ENCODE peak calls at places on chromosomes 16 and 17, in ten cellular contexts. O is neural progenitor cell; B is upper lobe of right lung; W is spleen; D is CD4-positive, alpha-beta memory T cell; I is WERI-Rb-1; M is uterus; U is testis; A is GM23338; E is stomach. S is an unnamed sample. For H3K36me3 and H3K27me3, the result is how much of the 10 kb centered on the place peaks cover.

GRCh38 chr17:1203111-1203966 is 23.6 kb upstream of the ABR start:
- DNase-seq in D (peak), O (peak), U (peak), E (peak), B (peak), A (peak), I (peak), W (peak), M (peak), S (peak)

GRCh38 chr16:51950118-51950517 is 596.8 kb downstream of the TOX3 start:
- DNase-seq in A (no peak), B (no peak), I (no peak), U (no peak), M (no peak), E (no peak), W (no peak), D (no peak), O (no peak), S (no peak)

GRCh38 chr17:77285594-77286390 is 145.0 kb downstream of the SEC14L1 start:
- DNase-seq in W (peak), I (peak), A (no peak), M (no peak), E (peak), U (no peak), B (peak), O (no peak), D (no peak), S (no peak)

GRCh38 chr16:17397499-17397891 is 73.3 kb downstream of the XYLT1 start:
- DNase-seq in A (no peak), B (no peak), M (no peak), D (peak), E (peak), W (no peak), I (no peak), U (no peak), O (no peak), S (no peak)

GRCh38 chr17:9475259-9475658 is 100.4 kb downstream of the STX8 start:
- DNase-seq in O (no peak), M (no peak), B (no peak), E (no peak), W (no peak), I (no peak), U (no peak), A (no peak), D (no peak), S (no peak)

GRCh38 chr17:64073771-64074703 is 53.6 kb upstream of the ICAM2 start:
- DNase-seq in U (no peak), B (no peak), M (no peak), I (no peak), D (no peak), O (no peak), A (no peak), E (no peak), W (no peak), S (peak)

GRCh38 chr17:16407911-16408588 is 7.3 kb upstream of the TRPV2 start:
- DNase-seq in D (no peak), M (peak), W (peak), I (peak), A (peak), O (peak), B (no peak), U (peak), E (peak), S (peak)

GRCh38 chr17:4498461-4499397 is at the start of gene SPNS2:
- DNase-seq in E (peak), W (peak), B (peak), O (peak), I (peak), M (peak), A (peak), U (peak), D (peak), S (peak)

GRCh38 chr16:50616883-50617629 is 64.1 kb downstream of the SNX20 start:
- DNase-seq in D (no peak), A (peak), B (no peak), O (no peak), M (no peak), E (peak), U (no peak), I (no peak), W (no peak), S (peak)

GRCh38 chr17:50272711-50273653 is 1.3 kb upstream of the TMEM92 start:
- DNase-seq in A (peak), B (peak), U (peak), W (peak), I (peak), D (peak), E (peak), M (peak), O (peak), S (peak)

GRCh38 chr17:59423137-59423703 is 91.8 kb downstream of the YPEL2 start:
- DNase-seq in M (peak), A (no peak), B (no peak), U (peak), I (no peak), E (no peak), W (no peak), D (no peak), O (no peak), S (peak)

GRCh38 chr17:48150602-48151001 is 43.0 kb downstream of the SNX11 start:
- DNase-seq in W (no peak), U (no peak), M (no peak), A (no peak), B (no peak), D (no peak), E (no peak), O (no peak), I (peak), S (no peak)

GRCh38 chr17:82775033-82775823 is 23.4 kb downstream of the TBCD start:
- DNase-seq in D (no peak), U (peak), M (peak), I (peak), B (peak), W (peak), A (peak), O (peak), E (peak), S (peak)

GRCh38 chr17:79339311-79339710 is 264.7 kb downstream of the ENGASE start:
- DNase-seq in W (no peak), B (no peak), D (no peak), M (no peak), U (no peak), O (no peak), A (no peak), E (no peak), I (no peak), S (no peak)

GRCh38 chr17:82370471-82371332 is 863 bp upstream of the UTS2R start:
- DNase-seq in I (no peak), E (no peak), A (no peak), B (no peak), W (no peak), O (no peak), D (no peak), M (no peak), U (no peak), S (no peak)

GRCh38 chr17:1713878-1714487 is 3.8 kb upstream of the TLCD2 start:
- DNase-seq in E (peak), O (peak), B (peak), M (peak), U (no peak), A (peak), I (peak), D (no peak), W (no peak), S (peak)

GRCh38 chr16:1762879-1763520 is 8.3 kb downstream of the NME3 start:
- DNase-seq in D (no peak), E (peak), W (no peak), U (no peak), I (no peak), O (peak), A (no peak), M (no peak), B (no peak), S (peak)

GRCh38 chr17:30905742-30906100 is 317 bp downstream of the TEFM start:
- DNase-seq in A (peak), B (no peak), U (no peak), D (peak), E (no peak), I (no peak), W (no peak), O (no peak), M (no peak), S (no peak)

GRCh38 chr16:89013111-89013510 is 36.1 kb upstream of the CBFA2T3 start:
- DNase-seq in I (no peak), M (no peak), D (no peak), O (no peak), A (no peak), E (no peak), U (no peak), B (peak), W (no peak), S (peak)
- H3K4me3 ChIP-seq in I (no peak), M (no peak), D (no peak), O (no peak), A (no peak), E (no peak), U (no peak), B (no peak), W (no peak), S (no peak)

GRCh38 chr16:87761020-87761506 is 4.7 kb downstream of the KLHDC4 start:
- DNase-seq in M (no peak), D (no peak), I (no peak), A (no peak), B (no peak), E (no peak), U (no peak), W (no peak), O (no peak), S (no peak)
- H3K36me3 ChIP-seq in M (under half), D (under half), I (under half), A (under half), B (half or more), E (under half), U (under half), W (half or more), O (under half), S (half or more)

GRCh38 chr17:40448213-40448638 is 5.0 kb downstream of the IGFBP4 start:
- DNase-seq in W (no peak), E (no peak), A (no peak), O (no peak), B (no peak), U (no peak), M (peak), I (no peak), D (no peak), S (no peak)
- H3K27me3 ChIP-seq in W (under half), E (under half), A (under half), O (under half), B (under half), U (under half), M (under half), I (under half), D (under half), S (under half)

GRCh38 chr17:58344791-58345157 is 7.2 kb downstream of the SUPT4H1 start:
- DNase-seq in W (peak), D (peak), E (no peak), I (no peak), A (no peak), U (no peak), M (no peak), B (peak), O (no peak), S (peak)
- H3K4me3 ChIP-seq in W (peak), D (peak), E (peak), I (no peak), A (no peak), U (no peak), M (no peak), B (no peak), O (no peak), S (no peak)

DNA sequence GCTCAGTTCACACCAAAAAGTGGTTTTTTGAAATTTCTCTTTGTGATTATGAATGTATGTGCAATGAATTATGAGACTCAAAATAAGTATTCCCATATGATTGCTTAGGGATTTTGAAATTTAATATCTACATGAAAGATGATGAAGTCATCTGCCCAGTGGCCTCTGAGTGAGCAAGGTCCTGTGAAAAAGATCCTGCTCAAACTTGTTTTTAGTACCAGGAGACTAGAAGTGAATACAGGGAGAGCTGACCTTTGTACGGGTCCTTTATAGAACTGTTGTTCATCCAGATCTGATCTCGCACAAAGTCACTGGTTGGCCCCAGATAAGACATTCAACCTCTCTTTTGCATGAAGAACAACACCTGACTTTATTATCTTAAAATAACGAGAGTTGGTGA is 151.9 kb upstream of the MAF start:
- DNase-seq in D (no peak), U (no peak), A (no peak), B (no peak), M (no peak), O (no peak), E (no peak), W (no peak), I (no peak), S (no peak)
- H3K36me3 ChIP-seq in D (under half), U (under half), A (under half), B (under half), M (under half), O (under half), E (under half), W (under half), I (under half), S (under half)

GRCh38 chr16:3038896-3039295 is 2.2 kb upstream of the BICDL2 start:
- DNase-seq in B (no peak), W (no peak), M (no peak), U (no peak), E (no peak), A (no peak), D (no peak), I (no peak), O (no peak), S (no peak)
- H3K27me3 ChIP-seq in B (half or more), W (half or more), M (under half), U (under half), E (half or more), A (under half), D (half or more), I (half or more), O (half or more), S (half or more)

DNA sequence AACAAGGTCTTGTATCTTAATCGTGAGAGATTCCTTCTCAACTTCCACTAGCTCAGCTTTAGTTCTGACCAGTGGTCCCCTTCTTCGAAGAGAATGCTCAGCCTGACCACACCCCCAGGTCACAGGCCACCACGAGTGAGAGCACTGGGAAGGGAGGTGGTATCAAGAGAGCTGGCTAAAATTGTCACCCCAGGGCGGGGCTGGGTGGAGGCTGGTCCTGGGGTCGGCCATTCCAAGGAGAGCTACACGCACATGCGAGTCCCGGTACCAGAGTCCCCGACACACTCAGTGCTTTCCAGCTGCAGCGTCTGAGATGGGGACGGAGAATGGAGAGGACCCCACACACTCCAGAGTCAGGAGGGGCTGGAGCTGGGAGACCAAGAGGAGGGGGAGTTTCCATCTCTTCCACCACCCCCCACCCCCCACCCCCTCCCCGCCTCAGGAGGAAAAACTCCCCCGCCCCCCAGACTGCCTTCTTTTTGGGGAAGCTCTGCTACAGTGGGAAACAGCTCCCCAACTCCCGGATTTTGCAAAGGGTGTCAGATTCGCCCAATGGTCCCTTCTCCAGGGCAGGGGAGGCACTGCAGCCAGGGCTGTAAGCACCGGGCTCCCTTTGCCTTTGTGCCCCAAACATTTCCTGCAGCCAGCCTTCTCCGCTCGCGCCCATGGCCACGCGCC is 1.6 kb downstream of the C1QL1 start:
- DNase-seq in D (no peak), M (no peak), U (no peak), E (no peak), A (peak), B (no peak), I (no peak), W (no peak), O (peak), S (peak)
- H3K4me3 ChIP-seq in D (no peak), M (no peak), U (no peak), E (peak), A (peak), B (no peak), I (no peak), W (no peak), O (peak), S (no peak)

GRCh38 chr16:66656547-66656946 is 40.0 kb downstream of the CMTM4 start:
- DNase-seq in E (no peak), M (no peak), O (no peak), B (no peak), D (no peak), U (no peak), A (no peak), W (no peak), I (no peak), S (no peak)
- H3K36me3 ChIP-seq in E (under half), M (under half), O (under half), B (under half), D (under half), U (under half), A (under half), W (under half), I (under half), S (under half)

DNA sequence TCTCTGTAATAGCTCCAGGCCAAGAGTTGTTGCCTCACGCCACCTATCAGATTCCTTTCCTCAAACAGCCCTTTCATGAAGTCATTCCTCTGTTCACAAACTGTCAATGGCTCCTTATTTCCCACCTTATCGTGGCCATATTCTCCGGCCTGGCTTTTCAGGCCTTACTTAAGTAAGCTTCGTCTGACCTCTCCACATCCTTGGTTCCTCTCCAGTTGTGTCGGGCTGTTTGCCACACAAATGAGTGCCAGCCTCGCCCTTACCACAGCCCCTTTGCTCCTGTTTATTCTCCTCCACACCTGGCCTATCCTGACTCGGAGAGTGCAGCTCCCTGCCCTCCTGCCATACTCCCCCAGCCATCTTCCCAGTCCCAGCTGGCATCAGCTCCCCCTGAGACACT is 2.0 kb downstream of the TP53I13 start:
- DNase-seq in W (peak), M (no peak), O (no peak), B (peak), D (no peak), A (no peak), I (no peak), U (peak), E (peak), S (peak)
- H3K27me3 ChIP-seq in W (under half), M (under half), O (under half), B (under half), D (under half), A (under half), I (under half), U (under half), E (under half), S (under half)

DNA sequence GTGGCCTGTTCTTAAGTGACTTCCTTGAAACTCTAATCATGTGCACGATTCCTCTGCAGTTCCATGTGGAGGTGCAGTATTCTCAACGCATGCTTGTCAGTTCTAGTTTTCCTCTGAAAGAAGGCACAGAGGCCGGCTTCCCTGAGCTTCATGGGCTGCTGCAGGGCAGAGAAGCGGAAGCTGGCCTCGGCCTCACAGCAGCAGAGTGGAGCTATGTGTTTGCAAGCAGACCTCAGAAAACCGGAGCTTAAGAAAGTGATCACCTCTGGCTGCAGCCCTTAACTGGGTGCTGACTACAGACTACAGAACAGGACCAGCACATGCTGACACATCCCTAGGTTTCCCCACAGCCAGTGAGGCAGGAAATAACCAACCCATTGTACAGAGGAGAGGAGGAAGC is 500.7 kb downstream of the GRIN2A start:
- DNase-seq in O (peak), B (no peak), U (no peak), E (no peak), M (no peak), A (peak), I (no peak), W (no peak), D (no peak), S (peak)
- H3K4me3 ChIP-seq in O (no peak), B (no peak), U (no peak), E (no peak), M (no peak), A (peak), I (no peak), W (no peak), D (no peak), S (no peak)